ENCODE peak calls at places on chromosomes 1 and 21, in nine cellular contexts. Y, V, E, B, Z, N, W, P and J are unnamed samples.

GRCh38 chr1:56547977-56548376 is 31.4 kb downstream of the PLPP3 start:
- DNase-seq in Y (peak), V (no peak), E (no peak), B (no peak), Z (no peak), N (peak), W (no peak), P (no peak), J (no peak)

GRCh38 chr1:19368964-19369363 is 56.8 kb downstream of the SLC66A1 start:
- DNase-seq in Y (no peak), V (no peak), E (no peak), B (no peak), Z (no peak), N (no peak), W (no peak), P (no peak), J (no peak)

GRCh38 chr21:39079617-39080016 is 103.6 kb downstream of the PSMG1 start:
- DNase-seq in Y (peak), V (no peak), E (no peak), B (peak), Z (peak), N (peak), W (peak), P (peak), J (no peak)

GRCh38 chr1:22969224-22969829 is 3.3 kb downstream of the LACTBL1 start:
- DNase-seq in Y (no peak), V (no peak), E (no peak), B (no peak), Z (peak), N (no peak), W (no peak), P (no peak), J (peak)

GRCh38 chr1:150528997-150529396 is 13.4 kb downstream of the FALEC start:
- DNase-seq in Y (no peak), V (no peak), E (no peak), B (no peak), Z (peak), N (no peak), W (no peak), P (no peak), J (peak)

GRCh38 chr1:221611930-221612777 is 129.7 kb downstream of the DUSP10 start:
- DNase-seq in Y (no peak), V (peak), E (no peak), B (no peak), Z (peak), N (peak), W (peak), P (peak), J (peak)

GRCh38 chr1:224727851-224728250 is 111.7 kb downstream of the CNIH3 start:
- DNase-seq in Y (no peak), V (no peak), E (no peak), B (no peak), Z (no peak), N (no peak), W (no peak), P (no peak), J (no peak)

GRCh38 chr21:33642896-33643657 is 776 bp downstream of the ITSN1 start:
- DNase-seq in Y (peak), V (peak), E (peak), B (peak), Z (peak), N (peak), W (no peak), P (peak), J (peak)

GRCh38 chr1:223250632-223251015 is 107.6 kb upstream of the TLR5 start:
- DNase-seq in Y (no peak), V (no peak), E (no peak), B (no peak), Z (no peak), N (no peak), W (peak), P (no peak), J (no peak)

GRCh38 chr21:35926003-35926541 is 134.3 kb downstream of the SETD4 start:
- DNase-seq in Y (no peak), V (no peak), E (no peak), B (no peak), Z (no peak), N (no peak), W (no peak), P (no peak), J (no peak)

GRCh38 chr1:23433122-23433521 is 8.6 kb upstream of the TCEA3 start:
- DNase-seq in Y (no peak), V (no peak), E (no peak), B (no peak), Z (no peak), N (no peak), W (no peak), P (no peak), J (no peak)

GRCh38 chr1:69814926-69815325 is 247.2 kb downstream of the LRRC7 start:
- DNase-seq in Y (no peak), V (no peak), E (no peak), B (no peak), Z (no peak), N (no peak), W (no peak), P (no peak), J (no peak)

GRCh38 chr1:5692649-5693048 is 299.6 kb downstream of the NPHP4 start:
- DNase-seq in Y (no peak), V (no peak), E (no peak), B (no peak), Z (no peak), N (no peak), W (no peak), P (no peak), J (no peak)

GRCh38 chr1:156214024-156214748 is 1.4 kb downstream of the PMF1 start:
- DNase-seq in Y (no peak), V (peak), E (no peak), B (no peak), Z (peak), N (no peak), W (no peak), P (no peak), J (peak)

GRCh38 chr1:205344010-205344808 is 12.5 kb downstream of the KLHDC8A start:
- DNase-seq in Y (peak), V (peak), E (peak), B (peak), Z (no peak), N (no peak), W (no peak), P (no peak), J (peak)

GRCh38 chr1:230735447-230735846 is 11.7 kb upstream of the CAPN9 start:
- DNase-seq in Y (peak), V (no peak), E (no peak), B (no peak), Z (no peak), N (no peak), W (no peak), P (no peak), J (no peak)

GRCh38 chr1:21232044-21232443 is 55.3 kb upstream of the EIF4G3 start:
- DNase-seq in Y (peak), V (peak), E (peak), B (no peak), Z (peak), N (peak), W (no peak), P (peak), J (no peak)

GRCh38 chr1:246947255-246947654 is 15.5 kb upstream of the AHCTF1 start:
- DNase-seq in Y (peak), V (no peak), E (no peak), B (no peak), Z (peak), N (peak), W (peak), P (peak), J (peak)

GRCh38 chr21:44337941-44338895 is 972 bp downstream of the CFAP410 start:
- DNase-seq in Y (peak), V (peak), E (peak), B (peak), Z (peak), N (peak), W (peak), P (peak), J (peak)

GRCh38 chr1:97304366-97304765 is 582.8 kb downstream of the PTBP2 start:
- DNase-seq in Y (no peak), V (no peak), E (no peak), B (no peak), Z (no peak), N (no peak), W (no peak), P (no peak), J (no peak)

GRCh38 chr21:24204641-24205040 is 1402.6 kb downstream of the MRPL39 start:
- DNase-seq in Y (no peak), V (no peak), E (no peak), B (no peak), Z (no peak), N (no peak), W (no peak), P (no peak), J (no peak)

GRCh38 chr1:52641307-52641706 is 8.3 kb downstream of the SHISAL2A start:
- DNase-seq in Y (no peak), V (no peak), E (no peak), B (no peak), Z (no peak), N (no peak), W (no peak), P (no peak), J (no peak)

GRCh38 chr1:109906160-109906838 is 4.3 kb upstream of the CSF1 start:
- DNase-seq in Y (no peak), V (no peak), E (no peak), B (no peak), Z (no peak), N (no peak), W (no peak), P (no peak), J (no peak)

GRCh38 chr1:15952317-15953258 is 23.3 kb downstream of the ZBTB17 start:
- DNase-seq in Y (no peak), V (no peak), E (peak), B (no peak), Z (peak), N (no peak), W (no peak), P (no peak), J (peak)

GRCh38 chr1:23807453-23807852 is 6.9 kb upstream of the GALE start:
- DNase-seq in Y (no peak), V (no peak), E (no peak), B (no peak), Z (no peak), N (no peak), W (no peak), P (no peak), J (no peak)

GRCh38 chr1:221851341-221851740 is 109.5 kb upstream of the DUSP10 start:
- DNase-seq in Y (no peak), V (no peak), E (no peak), B (no peak), Z (peak), N (no peak), W (no peak), P (no peak), J (no peak)

GRCh38 chr1:63688302-63688701 is 85.5 kb upstream of the ROR1 start:
- DNase-seq in Y (no peak), V (no peak), E (no peak), B (no peak), Z (peak), N (no peak), W (no peak), P (no peak), J (no peak)

GRCh38 chr1:207579436-207579799 is 65.5 kb upstream of the CR1L start:
- DNase-seq in Y (peak), V (peak), E (peak), B (peak), Z (peak), N (peak), W (no peak), P (peak), J (peak)

GRCh38 chr1:29827237-29827750 is 591.0 kb downstream of the PTPRU start:
- DNase-seq in Y (peak), V (no peak), E (no peak), B (no peak), Z (no peak), N (no peak), W (no peak), P (no peak), J (no peak)

GRCh38 chr21:27590271-27590670 is 623.4 kb upstream of the ADAMTS5 start:
- DNase-seq in Y (no peak), V (peak), E (no peak), B (no peak), Z (no peak), N (peak), W (peak), P (no peak), J (peak)

GRCh38 chr1:12344611-12345299 is 114.9 kb downstream of the VPS13D start:
- DNase-seq in Y (no peak), V (no peak), E (no peak), B (peak), Z (no peak), N (peak), W (peak), P (no peak), J (no peak)

GRCh38 chr1:30083800-30084464 is 639.5 kb downstream of the MATN1 start:
- DNase-seq in Y (no peak), V (peak), E (no peak), B (no peak), Z (peak), N (peak), W (no peak), P (no peak), J (peak)

GRCh38 chr1:94623560-94624148 is 82.1 kb upstream of the F3 start:
- DNase-seq in Y (no peak), V (peak), E (no peak), B (no peak), Z (no peak), N (no peak), W (no peak), P (no peak), J (no peak)

GRCh38 chr1:46394108-46394871 is at the start of gene FAAH:
- DNase-seq in Y (peak), V (peak), E (peak), B (peak), Z (no peak), N (peak), W (no peak), P (peak), J (no peak)

GRCh38 chr1:224623743-224624333 is 7.7 kb downstream of the CNIH3 start:
- DNase-seq in Y (peak), V (peak), E (no peak), B (no peak), Z (peak), N (no peak), W (no peak), P (no peak), J (peak)

GRCh38 chr21:17270234-17270633 is 242.6 kb upstream of the CXADR start:
- DNase-seq in Y (no peak), V (peak), E (peak), B (no peak), Z (peak), N (no peak), W (peak), P (no peak), J (peak)

GRCh38 chr1:181483561-181484291 is 409 bp downstream of the CACNA1E start:
- DNase-seq in Y (no peak), V (no peak), E (peak), B (no peak), Z (no peak), N (no peak), W (no peak), P (no peak), J (no peak)

GRCh38 chr1:1433804-1434130 is 1.7 kb upstream of the VWA1 start:
- DNase-seq in Y (peak), V (peak), E (peak), B (no peak), Z (peak), N (peak), W (peak), P (no peak), J (no peak)

GRCh38 chr21:27425574-27425973 is 458.7 kb upstream of the ADAMTS5 start:
- DNase-seq in Y (no peak), V (peak), E (no peak), B (no peak), Z (peak), N (no peak), W (no peak), P (no peak), J (peak)

GRCh38 chr1:75135829-75136142 is 1.6 kb downstream of the LHX8 start:
- DNase-seq in Y (no peak), V (peak), E (peak), B (no peak), Z (no peak), N (no peak), W (no peak), P (no peak), J (no peak)
- H3K4me3 ChIP-seq in Y (peak), V (no peak), E (peak), B (peak), Z (no peak), N (peak), W (peak), P (no peak), J (peak)

GRCh38 chr1:200916152-200916551 is 21.5 kb downstream of the INAVA start:
- DNase-seq in Y (no peak), V (peak), E (peak), B (no peak), Z (no peak), N (no peak), W (no peak), P (no peak), J (no peak)

GRCh38 chr1:200918006-200918405 is 23.3 kb downstream of the INAVA start:
- DNase-seq in Y (no peak), V (no peak), E (no peak), B (no peak), Z (no peak), N (no peak), W (no peak), P (no peak), J (no peak)

GRCh38 chr1:200917291-200917817 is 22.7 kb downstream of the INAVA start:
- DNase-seq in Y (no peak), V (no peak), E (peak), B (no peak), Z (no peak), N (peak), W (no peak), P (no peak), J (no peak)

GRCh38 chr1:200919386-200919785 is 24.7 kb downstream of the INAVA start:
- DNase-seq in Y (no peak), V (no peak), E (no peak), B (no peak), Z (no peak), N (no peak), W (no peak), P (no peak), J (no peak)

DNA sequence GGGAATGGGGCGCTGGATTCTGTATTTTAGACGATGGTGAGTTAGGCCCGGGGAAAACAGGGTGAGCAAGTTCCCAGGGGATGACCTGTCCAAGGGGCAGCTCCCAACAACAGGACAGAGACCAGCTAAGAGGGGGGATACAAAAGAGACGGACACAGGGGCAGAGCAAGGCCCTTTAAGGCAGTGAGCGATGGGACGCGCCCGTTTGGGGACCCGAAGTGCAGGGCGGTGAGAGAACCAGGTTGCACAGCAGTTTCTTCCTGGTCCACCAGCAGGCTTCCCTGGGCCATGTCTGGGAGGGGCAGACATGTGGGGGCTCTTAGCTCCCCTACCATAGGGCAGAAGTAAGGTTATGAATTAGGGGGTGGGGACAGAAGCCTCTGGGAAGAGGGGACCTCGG is 22.0 kb downstream of the INAVA start:
- DNase-seq in Y (no peak), V (no peak), E (no peak), B (no peak), Z (no peak), N (no peak), W (no peak), P (no peak), J (no peak)
- H3K4me3 ChIP-seq in Y (no peak), V (no peak), E (no peak), B (no peak), Z (no peak), N (no peak), W (no peak), P (no peak), J (no peak)

GRCh38 chr1:64956733-64957441 is 9.5 kb downstream of the JAK1 start:
- DNase-seq in Y (no peak), V (peak), E (no peak), B (no peak), Z (no peak), N (no peak), W (no peak), P (no peak), J (no peak)
- H3K4me3 ChIP-seq in Y (no peak), V (no peak), E (no peak), B (no peak), Z (no peak), N (no peak), W (no peak), P (no peak), J (no peak)

GRCh38 chr1:107935396-107936064 is 29.4 kb downstream of the VAV3 start:
- DNase-seq in Y (no peak), V (peak), E (no peak), B (no peak), Z (no peak), N (no peak), W (no peak), P (no peak), J (no peak)

GRCh38 chr1:107939256-107939655 is 25.7 kb downstream of the VAV3 start:
- DNase-seq in Y (no peak), V (no peak), E (no peak), B (no peak), Z (no peak), N (no peak), W (no peak), P (no peak), J (no peak)

GRCh38 chr1:107934573-107934972 is 30.4 kb downstream of the VAV3 start:
- DNase-seq in Y (no peak), V (no peak), E (no peak), B (no peak), Z (no peak), N (no peak), W (no peak), P (no peak), J (no peak)

GRCh38 chr1:107933736-107934135 is 31.2 kb downstream of the VAV3 start:
- DNase-seq in Y (no peak), V (no peak), E (no peak), B (no peak), Z (no peak), N (no peak), W (no peak), P (no peak), J (no peak)

GRCh38 chr1:107936498-107937481 is 28.2 kb downstream of the VAV3 start:
- DNase-seq in Y (peak), V (peak), E (peak), B (no peak), Z (peak), N (peak), W (peak), P (peak), J (peak)
- H3K4me3 ChIP-seq in Y (no peak), V (no peak), E (no peak), B (no peak), Z (no peak), N (no peak), W (no peak), P (no peak), J (no peak)

GRCh38 chr1:159015440-159015909 is 5.8 kb downstream of the IFI16 start:
- DNase-seq in Y (peak), V (peak), E (no peak), B (peak), Z (peak), N (peak), W (peak), P (peak), J (peak)

GRCh38 chr1:159014851-159015250 is 5.1 kb downstream of the IFI16 start:
- DNase-seq in Y (no peak), V (no peak), E (no peak), B (no peak), Z (no peak), N (no peak), W (no peak), P (no peak), J (no peak)

GRCh38 chr1:159012495-159012894 is 2.8 kb downstream of the IFI16 start:
- DNase-seq in Y (no peak), V (no peak), E (peak), B (no peak), Z (peak), N (peak), W (no peak), P (no peak), J (peak)

GRCh38 chr1:159011701-159012100 is 2.0 kb downstream of the IFI16 start:
- DNase-seq in Y (no peak), V (no peak), E (no peak), B (no peak), Z (no peak), N (no peak), W (no peak), P (no peak), J (no peak)

GRCh38 chr1:159014003-159014571 is 4.4 kb downstream of the IFI16 start:
- DNase-seq in Y (no peak), V (no peak), E (no peak), B (no peak), Z (no peak), N (no peak), W (no peak), P (no peak), J (no peak)
- H3K4me3 ChIP-seq in Y (peak), V (no peak), E (no peak), B (peak), Z (no peak), N (peak), W (no peak), P (no peak), J (no peak)

GRCh38 chr1:96291468-96291867 is 430.1 kb upstream of the PTBP2 start:
- DNase-seq in Y (no peak), V (no peak), E (no peak), B (no peak), Z (no peak), N (no peak), W (no peak), P (no peak), J (no peak)

DNA sequence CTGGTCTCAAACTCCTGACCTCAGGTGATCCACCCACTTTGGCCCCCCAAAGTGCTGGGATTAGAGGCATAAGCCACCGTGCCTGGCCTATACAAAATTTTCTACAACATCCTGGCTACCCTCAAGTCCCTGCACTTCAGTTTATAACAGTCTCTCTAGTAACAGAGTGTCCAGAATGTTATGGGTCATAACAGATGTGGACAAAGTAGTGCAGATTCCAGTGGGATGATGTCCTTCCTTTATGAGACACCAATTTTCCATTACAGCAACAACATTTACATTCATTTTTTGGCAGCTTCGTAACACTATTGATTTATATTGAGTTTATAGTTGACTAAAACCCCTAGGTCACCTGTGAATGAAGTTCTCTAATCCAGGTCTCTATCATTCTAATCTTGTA is 429.4 kb upstream of the PTBP2 start:
- DNase-seq in Y (no peak), V (no peak), E (no peak), B (no peak), Z (peak), N (no peak), W (no peak), P (no peak), J (no peak)
- H3K4me3 ChIP-seq in Y (no peak), V (no peak), E (no peak), B (no peak), Z (no peak), N (no peak), W (no peak), P (no peak), J (no peak)